ENCODE peak calls at places on chromosome 14, in seven cellular contexts. One of them, this sample, is unnamed.

GRCh38 chr14:92609955-92610354 is 96.4 kb downstream of the RIN3 start:
- DNase-seq in OCI-LY7: no peak
- DNase-seq in right lobe of liver: no peak
- DNase-seq in GM13976: no peak
- DNase-seq in testis: no peak
- DNase-seq in epithelial cell of proximal tubule: no peak
- DNase-seq in tibial artery: no peak
- DNase-seq in this sample: no peak

GRCh38 chr14:45610303-45610702 is 357.3 kb upstream of the MIS18BP1 start:
- DNase-seq in OCI-LY7: no peak
- DNase-seq in right lobe of liver: no peak
- DNase-seq in GM13976: no peak
- DNase-seq in testis: peak
- DNase-seq in epithelial cell of proximal tubule: peak
- DNase-seq in tibial artery: no peak
- DNase-seq in this sample: no peak

GRCh38 chr14:43532825-43533416 is 974.2 kb downstream of the FSCB start:
- DNase-seq in OCI-LY7: no peak
- DNase-seq in right lobe of liver: no peak
- DNase-seq in GM13976: no peak
- DNase-seq in testis: no peak
- DNase-seq in epithelial cell of proximal tubule: no peak
- DNase-seq in tibial artery: no peak
- DNase-seq in this sample: no peak

GRCh38 chr14:32224731-32225377 is 21.8 kb upstream of the RNU6-8 start:
- DNase-seq in OCI-LY7: no peak
- DNase-seq in right lobe of liver: no peak
- DNase-seq in GM13976: no peak
- DNase-seq in testis: no peak
- DNase-seq in epithelial cell of proximal tubule: no peak
- DNase-seq in tibial artery: peak
- DNase-seq in this sample: peak

GRCh38 chr14:41137741-41138140 is 468.9 kb upstream of the LRFN5 start:
- DNase-seq in OCI-LY7: no peak
- DNase-seq in right lobe of liver: no peak
- DNase-seq in GM13976: no peak
- DNase-seq in testis: no peak
- DNase-seq in epithelial cell of proximal tubule: no peak
- DNase-seq in tibial artery: no peak
- DNase-seq in this sample: no peak

GRCh38 chr14:94805726-94806288 is 35.9 kb upstream of the GSC start:
- DNase-seq in OCI-LY7: no peak
- DNase-seq in right lobe of liver: no peak
- DNase-seq in GM13976: no peak
- DNase-seq in testis: peak
- DNase-seq in epithelial cell of proximal tubule: no peak
- DNase-seq in tibial artery: no peak
- DNase-seq in this sample: no peak

GRCh38 chr14:53306926-53307325 is 153.8 kb upstream of the DDHD1 start:
- DNase-seq in OCI-LY7: no peak
- DNase-seq in right lobe of liver: no peak
- DNase-seq in GM13976: no peak
- DNase-seq in testis: peak
- DNase-seq in epithelial cell of proximal tubule: no peak
- DNase-seq in tibial artery: no peak
- DNase-seq in this sample: peak

GRCh38 chr14:100914597-100915021 is 11.1 kb upstream of the RTL1 start:
- DNase-seq in OCI-LY7: no peak
- DNase-seq in right lobe of liver: no peak
- DNase-seq in GM13976: no peak
- DNase-seq in testis: no peak
- DNase-seq in epithelial cell of proximal tubule: no peak
- DNase-seq in tibial artery: no peak
- DNase-seq in this sample: no peak

GRCh38 chr14:102043251-102044025 is 43.4 kb downstream of the HSP90AA1 start:
- DNase-seq in OCI-LY7: no peak
- DNase-seq in right lobe of liver: no peak
- DNase-seq in GM13976: no peak
- DNase-seq in testis: no peak
- DNase-seq in epithelial cell of proximal tubule: no peak
- DNase-seq in tibial artery: no peak
- DNase-seq in this sample: no peak

GRCh38 chr14:58878740-58879139 is 241.0 kb downstream of the DACT1 start:
- DNase-seq in OCI-LY7: no peak
- DNase-seq in right lobe of liver: no peak
- DNase-seq in GM13976: no peak
- DNase-seq in testis: no peak
- DNase-seq in epithelial cell of proximal tubule: no peak
- DNase-seq in tibial artery: no peak
- DNase-seq in this sample: no peak

GRCh38 chr14:93759781-93760307 is 28.4 kb downstream of the PRIMA1 start:
- DNase-seq in OCI-LY7: no peak
- DNase-seq in right lobe of liver: peak
- DNase-seq in GM13976: no peak
- DNase-seq in testis: peak
- DNase-seq in epithelial cell of proximal tubule: no peak
- DNase-seq in tibial artery: peak
- DNase-seq in this sample: no peak

GRCh38 chr14:23428686-23429495 is 6.6 kb downstream of the MYH7 start:
- DNase-seq in OCI-LY7: no peak
- DNase-seq in right lobe of liver: peak
- DNase-seq in GM13976: no peak
- DNase-seq in testis: no peak
- DNase-seq in epithelial cell of proximal tubule: no peak
- DNase-seq in tibial artery: peak
- DNase-seq in this sample: no peak

GRCh38 chr14:58731465-58732330 is 93.9 kb downstream of the DACT1 start:
- DNase-seq in OCI-LY7: no peak
- DNase-seq in right lobe of liver: no peak
- DNase-seq in GM13976: no peak
- DNase-seq in testis: no peak
- DNase-seq in epithelial cell of proximal tubule: peak
- DNase-seq in tibial artery: no peak
- DNase-seq in this sample: no peak

GRCh38 chr14:100528962-100529560 is 58.2 kb downstream of the BEGAIN start:
- DNase-seq in OCI-LY7: no peak
- DNase-seq in right lobe of liver: no peak
- DNase-seq in GM13976: no peak
- DNase-seq in testis: peak
- DNase-seq in epithelial cell of proximal tubule: no peak
- DNase-seq in tibial artery: peak
- DNase-seq in this sample: no peak

GRCh38 chr14:61561657-61562276 is 133.5 kb upstream of the HIF1A start:
- DNase-seq in OCI-LY7: no peak
- DNase-seq in right lobe of liver: peak
- DNase-seq in GM13976: no peak
- DNase-seq in testis: peak
- DNase-seq in epithelial cell of proximal tubule: peak
- DNase-seq in tibial artery: peak
- DNase-seq in this sample: no peak

GRCh38 chr14:99807413-99808132 is 14.4 kb downstream of the EML1 start:
- DNase-seq in OCI-LY7: no peak
- DNase-seq in right lobe of liver: no peak
- DNase-seq in GM13976: no peak
- DNase-seq in testis: no peak
- DNase-seq in epithelial cell of proximal tubule: no peak
- DNase-seq in tibial artery: no peak
- DNase-seq in this sample: no peak

GRCh38 chr14:58331111-58331510 is 32.8 kb downstream of the ARID4A start:
- DNase-seq in OCI-LY7: peak
- DNase-seq in right lobe of liver: peak
- DNase-seq in GM13976: peak
- DNase-seq in testis: peak
- DNase-seq in epithelial cell of proximal tubule: peak
- DNase-seq in tibial artery: peak
- DNase-seq in this sample: peak

GRCh38 chr14:37813746-37814145 is 218.3 kb downstream of the TTC6 start:
- DNase-seq in OCI-LY7: no peak
- DNase-seq in right lobe of liver: no peak
- DNase-seq in GM13976: no peak
- DNase-seq in testis: no peak
- DNase-seq in epithelial cell of proximal tubule: no peak
- DNase-seq in tibial artery: no peak
- DNase-seq in this sample: no peak

GRCh38 chr14:95998656-95999055 is 40.5 kb upstream of the C14orf132 start:
- DNase-seq in OCI-LY7: peak
- DNase-seq in right lobe of liver: no peak
- DNase-seq in GM13976: no peak
- DNase-seq in testis: no peak
- DNase-seq in epithelial cell of proximal tubule: no peak
- DNase-seq in tibial artery: no peak
- DNase-seq in this sample: no peak

GRCh38 chr14:58107947-58108552 is 44.0 kb downstream of the ARMH4 start:
- DNase-seq in OCI-LY7: peak
- DNase-seq in right lobe of liver: no peak
- DNase-seq in GM13976: peak
- DNase-seq in testis: peak
- DNase-seq in epithelial cell of proximal tubule: peak
- DNase-seq in tibial artery: no peak
- DNase-seq in this sample: peak

GRCh38 chr14:95652690-95653089 is 33.5 kb upstream of the TCL1B start:
- DNase-seq in OCI-LY7: peak
- DNase-seq in right lobe of liver: no peak
- DNase-seq in GM13976: no peak
- DNase-seq in testis: no peak
- DNase-seq in epithelial cell of proximal tubule: no peak
- DNase-seq in tibial artery: no peak
- DNase-seq in this sample: no peak

GRCh38 chr14:50064993-50065392 is 51.4 kb downstream of the VCPKMT start:
- DNase-seq in OCI-LY7: peak
- DNase-seq in right lobe of liver: no peak
- DNase-seq in GM13976: peak
- DNase-seq in testis: peak
- DNase-seq in epithelial cell of proximal tubule: no peak
- DNase-seq in tibial artery: no peak
- DNase-seq in this sample: peak

GRCh38 chr14:28298156-28298555 is 468.4 kb upstream of the FOXG1 start:
- DNase-seq in OCI-LY7: no peak
- DNase-seq in right lobe of liver: no peak
- DNase-seq in GM13976: no peak
- DNase-seq in testis: no peak
- DNase-seq in epithelial cell of proximal tubule: no peak
- DNase-seq in tibial artery: no peak
- DNase-seq in this sample: no peak

GRCh38 chr14:28300356-28300755 is 466.2 kb upstream of the FOXG1 start:
- DNase-seq in OCI-LY7: no peak
- DNase-seq in right lobe of liver: no peak
- DNase-seq in GM13976: no peak
- DNase-seq in testis: no peak
- DNase-seq in epithelial cell of proximal tubule: no peak
- DNase-seq in tibial artery: no peak
- DNase-seq in this sample: no peak

GRCh38 chr14:28299227-28299626 is 467.4 kb upstream of the FOXG1 start:
- DNase-seq in OCI-LY7: no peak
- DNase-seq in right lobe of liver: no peak
- DNase-seq in GM13976: no peak
- DNase-seq in testis: no peak
- DNase-seq in epithelial cell of proximal tubule: no peak
- DNase-seq in tibial artery: no peak
- DNase-seq in this sample: no peak

GRCh38 chr14:28297559-28297958 is 469.0 kb upstream of the FOXG1 start:
- DNase-seq in OCI-LY7: no peak
- DNase-seq in right lobe of liver: no peak
- DNase-seq in GM13976: no peak
- DNase-seq in testis: no peak
- DNase-seq in epithelial cell of proximal tubule: no peak
- DNase-seq in tibial artery: no peak
- DNase-seq in this sample: no peak

DNA sequence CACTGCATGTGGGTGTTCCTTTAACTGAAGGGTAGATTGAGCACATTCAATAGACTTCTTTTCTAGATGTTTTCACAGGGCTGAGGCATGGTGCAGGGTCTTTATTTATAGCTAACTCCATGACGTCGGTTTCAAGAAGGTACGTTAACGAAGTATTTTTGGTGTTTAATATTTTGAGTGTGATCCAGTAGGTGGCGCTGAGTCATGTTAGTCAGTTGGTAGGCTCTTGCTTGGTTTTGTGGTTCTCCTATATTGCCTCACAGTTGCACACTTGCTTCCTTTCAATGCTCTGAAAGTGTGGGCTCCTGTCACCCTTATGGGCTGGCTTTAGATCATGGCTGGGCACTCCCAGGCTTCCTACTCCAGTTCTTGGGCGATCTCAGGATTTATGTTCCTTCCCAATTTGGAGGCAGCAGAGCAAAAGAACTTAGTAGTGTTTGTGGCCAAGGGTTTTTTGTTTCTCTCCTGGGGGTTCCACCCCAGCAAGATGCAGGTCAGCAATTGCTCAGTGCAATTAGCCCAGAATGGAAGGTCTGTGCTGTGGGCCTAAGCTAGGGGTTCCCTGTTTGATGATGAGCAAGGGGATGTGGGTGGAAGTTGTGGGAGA is 471.6 kb upstream of the FOXG1 start:
- DNase-seq in OCI-LY7: no peak
- DNase-seq in right lobe of liver: no peak
- DNase-seq in GM13976: no peak
- DNase-seq in testis: peak
- DNase-seq in epithelial cell of proximal tubule: no peak
- DNase-seq in tibial artery: no peak
- DNase-seq in this sample: peak
- TF ChIP-seq CTCF in OCI-LY7: peak
- TF ChIP-seq CTCF in right lobe of liver: peak
- TF ChIP-seq CTCF in GM13976: no peak
- TF ChIP-seq CTCF in testis: no peak
- TF ChIP-seq CTCF in epithelial cell of proximal tubule: peak
- TF ChIP-seq CTCF in tibial artery: no peak
- TF ChIP-seq CTCF in this sample: no peak

GRCh38 chr14:88380405-88380804 is 5.1 kb upstream of the SPATA7 start:
- DNase-seq in OCI-LY7: peak
- DNase-seq in right lobe of liver: no peak
- DNase-seq in GM13976: peak
- DNase-seq in testis: no peak
- DNase-seq in epithelial cell of proximal tubule: no peak
- DNase-seq in tibial artery: no peak
- DNase-seq in this sample: no peak
- TF ChIP-seq CTCF in OCI-LY7: peak
- TF ChIP-seq CTCF in right lobe of liver: peak
- TF ChIP-seq CTCF in GM13976: no peak
- TF ChIP-seq CTCF in testis: no peak
- TF ChIP-seq CTCF in epithelial cell of proximal tubule: peak
- TF ChIP-seq CTCF in tibial artery: no peak
- TF ChIP-seq CTCF in this sample: peak

DNA sequence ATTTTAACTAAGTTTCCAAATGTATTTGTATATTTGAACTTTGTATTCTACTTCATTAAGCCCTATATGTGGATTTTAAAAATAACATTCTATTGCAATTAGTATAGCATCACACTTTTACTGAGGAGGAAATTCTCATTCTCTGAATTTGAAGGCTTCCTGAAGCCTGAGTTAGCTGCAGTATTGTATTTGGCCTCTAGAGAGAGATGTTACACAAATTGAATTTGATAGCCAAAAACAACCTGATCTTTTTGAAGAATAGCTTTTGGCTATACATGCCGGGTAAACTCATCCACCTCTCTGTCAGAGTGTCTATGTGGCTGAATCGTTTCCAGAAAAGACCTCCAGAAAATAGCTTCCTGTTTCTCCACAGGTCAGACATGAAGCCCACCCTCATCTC is 316.5 kb upstream of the OR4E1 start:
- DNase-seq in OCI-LY7: peak
- DNase-seq in right lobe of liver: no peak
- DNase-seq in GM13976: no peak
- DNase-seq in testis: no peak
- DNase-seq in epithelial cell of proximal tubule: no peak
- DNase-seq in tibial artery: no peak
- DNase-seq in this sample: no peak
- TF ChIP-seq CTCF in OCI-LY7: peak
- TF ChIP-seq CTCF in right lobe of liver: peak
- TF ChIP-seq CTCF in GM13976: no peak
- TF ChIP-seq CTCF in testis: no peak
- TF ChIP-seq CTCF in epithelial cell of proximal tubule: peak
- TF ChIP-seq CTCF in tibial artery: peak
- TF ChIP-seq CTCF in this sample: peak

GRCh38 chr14:75147423-75148071 is 20.7 kb upstream of the NEK9 start:
- DNase-seq in OCI-LY7: no peak
- DNase-seq in right lobe of liver: no peak
- DNase-seq in GM13976: no peak
- DNase-seq in testis: peak
- DNase-seq in epithelial cell of proximal tubule: no peak
- DNase-seq in tibial artery: peak
- DNase-seq in this sample: peak
- TF ChIP-seq CTCF in OCI-LY7: peak
- TF ChIP-seq CTCF in right lobe of liver: peak
- TF ChIP-seq CTCF in GM13976: no peak
- TF ChIP-seq CTCF in testis: no peak
- TF ChIP-seq CTCF in epithelial cell of proximal tubule: peak
- TF ChIP-seq CTCF in tibial artery: peak
- TF ChIP-seq CTCF in this sample: no peak